ENCODE peak calls at places on chromosomes 11 and 22, in ten cellular contexts. One of them, this sample, is unnamed.

GRCh38 chr11:121446752-121447156 is 5.4 kb upstream of the SORL1 start:
- DNase-seq in uterus: no peak
- DNase-seq in neural progenitor cell: peak
- DNase-seq in mesothelial cell of epicardium: no peak
- DNase-seq in CD8-positive, alpha-beta T cell: no peak
- DNase-seq in fibroblast of the aortic adventitia: peak
- DNase-seq in AG09309: no peak
- DNase-seq in tibial artery: no peak
- DNase-seq in DND-41: no peak
- DNase-seq in glutamatergic neuron: no peak
- DNase-seq in this sample: no peak

GRCh38 chr22:41478891-41479521 is 10.1 kb downstream of the ACO2 start:
- DNase-seq in uterus: no peak
- DNase-seq in neural progenitor cell: no peak
- DNase-seq in mesothelial cell of epicardium: no peak
- DNase-seq in CD8-positive, alpha-beta T cell: no peak
- DNase-seq in fibroblast of the aortic adventitia: peak
- DNase-seq in AG09309: no peak
- DNase-seq in tibial artery: peak
- DNase-seq in DND-41: no peak
- DNase-seq in glutamatergic neuron: peak
- DNase-seq in this sample: no peak

GRCh38 chr22:46012881-46013281 is 35.9 kb upstream of the WNT7B start:
- DNase-seq in uterus: no peak
- DNase-seq in neural progenitor cell: no peak
- DNase-seq in mesothelial cell of epicardium: no peak
- DNase-seq in CD8-positive, alpha-beta T cell: no peak
- DNase-seq in fibroblast of the aortic adventitia: no peak
- DNase-seq in AG09309: no peak
- DNase-seq in tibial artery: no peak
- DNase-seq in DND-41: no peak
- DNase-seq in glutamatergic neuron: no peak
- DNase-seq in this sample: no peak

GRCh38 chr22:42697542-42698013 is 23.1 kb downstream of the A4GALT start:
- DNase-seq in uterus: peak
- DNase-seq in neural progenitor cell: no peak
- DNase-seq in mesothelial cell of epicardium: no peak
- DNase-seq in CD8-positive, alpha-beta T cell: no peak
- DNase-seq in fibroblast of the aortic adventitia: peak
- DNase-seq in AG09309: no peak
- DNase-seq in tibial artery: peak
- DNase-seq in DND-41: no peak
- DNase-seq in glutamatergic neuron: no peak
- DNase-seq in this sample: no peak

GRCh38 chr11:68117896-68118470 is 3.2 kb downstream of the CHKA start:
- DNase-seq in uterus: no peak
- DNase-seq in neural progenitor cell: peak
- DNase-seq in mesothelial cell of epicardium: no peak
- DNase-seq in CD8-positive, alpha-beta T cell: no peak
- DNase-seq in fibroblast of the aortic adventitia: no peak
- DNase-seq in AG09309: no peak
- DNase-seq in tibial artery: no peak
- DNase-seq in DND-41: no peak
- DNase-seq in glutamatergic neuron: no peak
- DNase-seq in this sample: no peak

GRCh38 chr11:47908198-47908597 is 60.0 kb upstream of the NUP160 start:
- DNase-seq in uterus: no peak
- DNase-seq in neural progenitor cell: no peak
- DNase-seq in mesothelial cell of epicardium: no peak
- DNase-seq in CD8-positive, alpha-beta T cell: no peak
- DNase-seq in fibroblast of the aortic adventitia: peak
- DNase-seq in AG09309: no peak
- DNase-seq in tibial artery: no peak
- DNase-seq in DND-41: no peak
- DNase-seq in glutamatergic neuron: no peak
- DNase-seq in this sample: no peak

GRCh38 chr22:44196731-44197131 is 16.0 kb downstream of the PARVG start:
- DNase-seq in uterus: no peak
- DNase-seq in neural progenitor cell: no peak
- DNase-seq in mesothelial cell of epicardium: no peak
- DNase-seq in CD8-positive, alpha-beta T cell: no peak
- DNase-seq in fibroblast of the aortic adventitia: no peak
- DNase-seq in AG09309: no peak
- DNase-seq in tibial artery: no peak
- DNase-seq in DND-41: no peak
- DNase-seq in glutamatergic neuron: no peak
- DNase-seq in this sample: no peak

GRCh38 chr11:46220313-46220712 is 57.1 kb upstream of the CREB3L1 start:
- DNase-seq in uterus: no peak
- DNase-seq in neural progenitor cell: no peak
- DNase-seq in mesothelial cell of epicardium: no peak
- DNase-seq in CD8-positive, alpha-beta T cell: no peak
- DNase-seq in fibroblast of the aortic adventitia: no peak
- DNase-seq in AG09309: no peak
- DNase-seq in tibial artery: no peak
- DNase-seq in DND-41: no peak
- DNase-seq in glutamatergic neuron: no peak
- DNase-seq in this sample: no peak

GRCh38 chr11:15471028-15471708 is 356.4 kb downstream of the INSC start:
- DNase-seq in uterus: no peak
- DNase-seq in neural progenitor cell: no peak
- DNase-seq in mesothelial cell of epicardium: no peak
- DNase-seq in CD8-positive, alpha-beta T cell: no peak
- DNase-seq in fibroblast of the aortic adventitia: no peak
- DNase-seq in AG09309: no peak
- DNase-seq in tibial artery: no peak
- DNase-seq in DND-41: no peak
- DNase-seq in glutamatergic neuron: no peak
- DNase-seq in this sample: no peak

GRCh38 chr22:32859743-32860142 is 58.2 kb downstream of the TIMP3 start:
- DNase-seq in uterus: no peak
- DNase-seq in neural progenitor cell: no peak
- DNase-seq in mesothelial cell of epicardium: no peak
- DNase-seq in CD8-positive, alpha-beta T cell: no peak
- DNase-seq in fibroblast of the aortic adventitia: no peak
- DNase-seq in AG09309: no peak
- DNase-seq in tibial artery: no peak
- DNase-seq in DND-41: no peak
- DNase-seq in glutamatergic neuron: no peak
- DNase-seq in this sample: no peak

GRCh38 chr11:77301510-77301909 is at the start of gene GDPD4:
- DNase-seq in uterus: no peak
- DNase-seq in neural progenitor cell: no peak
- DNase-seq in mesothelial cell of epicardium: no peak
- DNase-seq in CD8-positive, alpha-beta T cell: no peak
- DNase-seq in fibroblast of the aortic adventitia: no peak
- DNase-seq in AG09309: no peak
- DNase-seq in tibial artery: no peak
- DNase-seq in DND-41: no peak
- DNase-seq in glutamatergic neuron: no peak
- DNase-seq in this sample: no peak

DNA sequence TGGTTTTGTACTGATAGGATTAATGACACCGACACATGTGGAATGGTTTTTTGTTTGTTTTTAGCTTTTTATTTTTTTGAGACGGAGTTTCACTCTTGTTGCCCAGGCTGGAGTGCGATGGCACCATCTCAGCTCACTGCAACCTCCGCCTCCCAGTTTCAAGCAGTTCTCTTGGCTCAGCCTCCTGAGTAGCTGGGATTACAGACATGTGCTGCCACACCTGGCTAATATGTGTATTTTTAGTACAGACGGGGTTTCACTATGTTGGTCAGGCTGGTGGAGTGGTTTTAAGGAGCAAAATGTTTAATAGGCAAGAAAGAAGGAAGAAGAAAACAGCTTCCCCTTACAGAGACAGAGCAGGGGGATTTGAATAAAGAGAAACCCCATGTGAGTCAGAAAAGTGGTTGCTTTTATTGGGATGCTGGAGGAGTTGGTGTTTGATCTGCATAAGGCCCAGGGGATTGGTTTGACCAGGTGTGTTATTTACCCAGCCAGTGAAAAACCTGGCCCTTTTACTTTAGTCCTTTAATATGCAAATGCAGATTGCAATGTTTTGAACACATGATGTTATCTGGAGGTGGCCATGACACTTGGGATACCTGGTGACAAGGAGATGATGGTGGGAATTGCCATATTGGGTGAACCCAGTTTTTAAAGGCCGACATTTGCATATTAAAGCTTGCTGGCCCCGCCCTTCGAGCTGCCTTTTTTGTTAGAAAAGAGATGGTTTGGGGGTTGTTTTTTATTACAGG is 24.3 kb downstream of the SUSD2 start:
- DNase-seq in uterus: no peak
- DNase-seq in neural progenitor cell: no peak
- DNase-seq in mesothelial cell of epicardium: no peak
- DNase-seq in CD8-positive, alpha-beta T cell: no peak
- DNase-seq in fibroblast of the aortic adventitia: no peak
- DNase-seq in AG09309: no peak
- DNase-seq in tibial artery: no peak
- DNase-seq in DND-41: no peak
- DNase-seq in glutamatergic neuron: no peak
- DNase-seq in this sample: no peak
- TF ChIP-seq CTCF in uterus: no peak
- TF ChIP-seq CTCF in neural progenitor cell: no peak
- TF ChIP-seq CTCF in mesothelial cell of epicardium: no peak
- TF ChIP-seq CTCF in CD8-positive, alpha-beta T cell: no peak
- TF ChIP-seq CTCF in fibroblast of the aortic adventitia: no peak
- TF ChIP-seq CTCF in AG09309: no peak
- TF ChIP-seq CTCF in tibial artery: no peak
- TF ChIP-seq CTCF in DND-41: no peak
- TF ChIP-seq CTCF in glutamatergic neuron: no peak
- TF ChIP-seq CTCF in this sample: no peak

GRCh38 chr11:43948341-43949185 is 6.1 kb downstream of the C11orf96 start:
- DNase-seq in uterus: peak
- DNase-seq in neural progenitor cell: no peak
- DNase-seq in mesothelial cell of epicardium: no peak
- DNase-seq in CD8-positive, alpha-beta T cell: no peak
- DNase-seq in fibroblast of the aortic adventitia: no peak
- DNase-seq in AG09309: no peak
- DNase-seq in tibial artery: no peak
- DNase-seq in DND-41: no peak
- DNase-seq in glutamatergic neuron: no peak
- DNase-seq in this sample: no peak

GRCh38 chr11:43943931-43944751 is 1.7 kb downstream of the C11orf96 start:
- DNase-seq in uterus: peak
- DNase-seq in neural progenitor cell: peak
- DNase-seq in mesothelial cell of epicardium: no peak
- DNase-seq in CD8-positive, alpha-beta T cell: no peak
- DNase-seq in fibroblast of the aortic adventitia: no peak
- DNase-seq in AG09309: no peak
- DNase-seq in tibial artery: no peak
- DNase-seq in DND-41: no peak
- DNase-seq in glutamatergic neuron: peak
- DNase-seq in this sample: peak

GRCh38 chr11:43944761-43945311 is 2.4 kb downstream of the C11orf96 start:
- DNase-seq in uterus: peak
- DNase-seq in neural progenitor cell: peak
- DNase-seq in mesothelial cell of epicardium: peak
- DNase-seq in CD8-positive, alpha-beta T cell: peak
- DNase-seq in fibroblast of the aortic adventitia: no peak
- DNase-seq in AG09309: no peak
- DNase-seq in tibial artery: peak
- DNase-seq in DND-41: peak
- DNase-seq in glutamatergic neuron: peak
- DNase-seq in this sample: peak

GRCh38 chr11:43947815-43948214 is 5.4 kb downstream of the C11orf96 start:
- DNase-seq in uterus: peak
- DNase-seq in neural progenitor cell: no peak
- DNase-seq in mesothelial cell of epicardium: no peak
- DNase-seq in CD8-positive, alpha-beta T cell: no peak
- DNase-seq in fibroblast of the aortic adventitia: no peak
- DNase-seq in AG09309: no peak
- DNase-seq in tibial artery: no peak
- DNase-seq in DND-41: no peak
- DNase-seq in glutamatergic neuron: no peak
- DNase-seq in this sample: no peak

GRCh38 chr11:43947003-43947500 is 4.6 kb downstream of the C11orf96 start:
- DNase-seq in uterus: peak
- DNase-seq in neural progenitor cell: peak
- DNase-seq in mesothelial cell of epicardium: no peak
- DNase-seq in CD8-positive, alpha-beta T cell: no peak
- DNase-seq in fibroblast of the aortic adventitia: no peak
- DNase-seq in AG09309: no peak
- DNase-seq in tibial artery: peak
- DNase-seq in DND-41: no peak
- DNase-seq in glutamatergic neuron: no peak
- DNase-seq in this sample: no peak
- TF ChIP-seq CTCF in uterus: peak
- TF ChIP-seq CTCF in neural progenitor cell: peak
- TF ChIP-seq CTCF in mesothelial cell of epicardium: no peak
- TF ChIP-seq CTCF in CD8-positive, alpha-beta T cell: no peak
- TF ChIP-seq CTCF in fibroblast of the aortic adventitia: peak
- TF ChIP-seq CTCF in AG09309: peak
- TF ChIP-seq CTCF in tibial artery: peak
- TF ChIP-seq CTCF in DND-41: no peak
- TF ChIP-seq CTCF in glutamatergic neuron: peak
- TF ChIP-seq CTCF in this sample: no peak

GRCh38 chr22:35043251-35043931 is 22.6 kb upstream of the ISX start:
- DNase-seq in uterus: no peak
- DNase-seq in neural progenitor cell: no peak
- DNase-seq in mesothelial cell of epicardium: no peak
- DNase-seq in CD8-positive, alpha-beta T cell: no peak
- DNase-seq in fibroblast of the aortic adventitia: no peak
- DNase-seq in AG09309: no peak
- DNase-seq in tibial artery: no peak
- DNase-seq in DND-41: no peak
- DNase-seq in glutamatergic neuron: peak
- DNase-seq in this sample: peak
- TF ChIP-seq CTCF in uterus: no peak
- TF ChIP-seq CTCF in neural progenitor cell: peak
- TF ChIP-seq CTCF in mesothelial cell of epicardium: no peak
- TF ChIP-seq CTCF in CD8-positive, alpha-beta T cell: no peak
- TF ChIP-seq CTCF in fibroblast of the aortic adventitia: no peak
- TF ChIP-seq CTCF in AG09309: no peak
- TF ChIP-seq CTCF in tibial artery: no peak
- TF ChIP-seq CTCF in DND-41: peak
- TF ChIP-seq CTCF in glutamatergic neuron: peak
- TF ChIP-seq CTCF in this sample: peak

DNA sequence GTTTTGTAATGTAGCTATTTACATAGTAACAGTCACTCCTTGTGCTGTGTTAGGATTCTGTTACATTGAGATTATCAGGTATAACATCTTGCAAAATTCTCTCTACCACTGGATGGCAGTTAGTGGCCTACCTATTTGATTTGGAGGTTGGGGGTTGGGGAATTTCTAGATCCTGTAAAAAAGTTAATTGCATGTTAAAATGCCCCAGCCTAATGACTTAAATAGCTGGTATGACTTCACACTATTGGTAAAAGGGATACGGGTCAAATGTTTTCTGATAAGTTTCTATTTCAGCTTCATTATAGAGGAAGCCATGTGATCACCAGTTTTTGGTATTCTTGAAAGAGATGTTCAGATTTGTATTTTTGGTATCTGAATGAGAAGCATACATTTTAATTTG is 2.8 kb downstream of the GRK3 start:
- DNase-seq in uterus: no peak
- DNase-seq in neural progenitor cell: no peak
- DNase-seq in mesothelial cell of epicardium: no peak
- DNase-seq in CD8-positive, alpha-beta T cell: no peak
- DNase-seq in fibroblast of the aortic adventitia: no peak
- DNase-seq in AG09309: no peak
- DNase-seq in tibial artery: no peak
- DNase-seq in DND-41: no peak
- DNase-seq in glutamatergic neuron: no peak
- DNase-seq in this sample: no peak
- TF ChIP-seq CTCF in uterus: no peak
- TF ChIP-seq CTCF in neural progenitor cell: no peak
- TF ChIP-seq CTCF in mesothelial cell of epicardium: no peak
- TF ChIP-seq CTCF in CD8-positive, alpha-beta T cell: no peak
- TF ChIP-seq CTCF in fibroblast of the aortic adventitia: no peak
- TF ChIP-seq CTCF in AG09309: no peak
- TF ChIP-seq CTCF in tibial artery: no peak
- TF ChIP-seq CTCF in DND-41: peak
- TF ChIP-seq CTCF in glutamatergic neuron: no peak
- TF ChIP-seq CTCF in this sample: no peak

This sample was measured in endothelial cell.